ENCODE peak calls at places on chromosomes 6 and 20, in four cellular contexts. U, J, P and D are unnamed samples.

GRCh38 chr20:43803276-43803675 is 76.5 kb upstream of the GTSF1L start:
- DNase-seq in U (no peak), J (no peak), P (no peak), D (no peak)

GRCh38 chr20:347640-348484 is 951 bp downstream of the NRSN2 start:
- DNase-seq in U (peak; percentile 90), J (peak; percentile 94), P (peak; percentile 70), D (peak; percentile 79)

GRCh38 chr6:148873868-148874267 is 127.0 kb downstream of the UST start:
- DNase-seq in U (no peak), J (no peak), P (no peak), D (no peak)

GRCh38 chr20:10674684-10675455 is 1.1 kb upstream of the JAG1 start:
- DNase-seq in U (peak; percentile 85), J (peak; percentile 81), P (no peak), D (peak; percentile 74)

GRCh38 chr20:20691477-20691863 is 21.0 kb downstream of the RALGAPA2 start:
- DNase-seq in U (no peak), J (no peak), P (no peak), D (no peak)

GRCh38 chr20:48526936-48527335 is 300.9 kb downstream of the PREX1 start:
- DNase-seq in U (no peak), J (no peak), P (no peak), D (no peak)

GRCh38 chr20:17562804-17563305 is 7.0 kb upstream of the DSTN start:
- DNase-seq in U (peak; percentile 40), J (no peak), P (no peak), D (no peak)

GRCh38 chr6:170211404-170212025 is 79.4 kb downstream of the DLL1 start:
- DNase-seq in U (no peak), J (no peak), P (no peak), D (no peak)

GRCh38 chr6:118776607-118777549 is 117.1 kb upstream of the ASF1A start:
- DNase-seq in U (peak; percentile 71), J (peak; percentile 46), P (peak; percentile 38), D (peak; percentile 82)

GRCh38 chr6:30931272-30931671 is 698 bp downstream of the SFTA2 start:
- DNase-seq in U (no peak), J (no peak), P (no peak), D (no peak)

GRCh38 chr6:20744911-20745557 is 210.8 kb downstream of the CDKAL1 start:
- DNase-seq in U (no peak), J (no peak), P (no peak), D (no peak)

GRCh38 chr20:48783533-48784272 is 44.1 kb downstream of the PREX1 start:
- DNase-seq in U (no peak), J (no peak), P (no peak), D (no peak)

DNA sequence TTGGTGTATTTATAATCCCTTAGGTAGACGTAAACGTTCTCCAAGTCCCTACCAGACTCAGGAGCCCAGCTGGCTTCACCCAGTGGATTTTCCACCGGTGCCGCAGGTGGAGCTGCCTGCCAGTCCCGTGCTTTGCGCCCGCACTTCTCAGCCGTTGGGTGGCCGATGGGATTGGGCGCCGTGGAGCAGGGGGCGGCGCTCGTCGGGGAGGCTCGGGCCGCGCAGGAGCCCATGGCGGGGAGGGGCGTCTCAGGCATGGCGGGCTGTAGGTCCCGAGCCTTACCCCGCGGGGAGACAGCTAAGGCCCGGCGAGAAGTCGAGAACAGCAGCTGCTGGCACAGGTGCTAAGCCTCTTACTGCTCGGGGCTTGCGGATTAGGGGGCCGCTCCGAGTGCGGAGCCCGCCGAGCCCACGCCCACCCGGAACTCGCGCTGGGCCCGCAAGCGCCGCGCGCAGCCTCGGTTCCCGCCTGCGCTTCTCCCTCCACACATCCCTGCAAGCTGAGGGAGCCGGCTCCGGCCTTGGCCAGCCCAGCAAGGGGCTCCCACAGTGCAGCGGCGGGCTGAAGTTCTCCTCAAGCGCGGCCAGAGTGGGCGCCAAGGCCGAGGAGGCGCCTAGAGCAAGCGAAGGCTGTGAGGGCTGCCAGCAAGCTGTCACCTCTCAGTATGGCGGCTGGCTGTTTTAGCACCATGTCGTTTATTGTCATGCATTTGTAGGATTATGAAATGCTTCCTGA is 57.3 kb downstream of the TRIM27 start:
- DNase-seq in U (peak; percentile 68), J (peak; percentile 54), P (peak; percentile 63), D (peak; percentile 17)
- H3K27ac ChIP-seq in U (peak overlapping the region; percentile 65), J (peak overlapping the region; percentile 65), P (peak overlapping the region; percentile 71), D (peak overlapping the region; percentile 91)

GRCh38 chr6:15510121-15510520 is 152.7 kb downstream of the DTNBP1 start:
- DNase-seq in U (no peak), J (no peak), P (no peak), D (no peak)
- H3K36me3 ChIP-seq in U (peaks cover 9% of the 10 kb centered on the region), J (peaks cover 59% of the 10 kb centered on the region), P (peaks cover 79% of the 10 kb centered on the region), D (peaks cover 77% of the 10 kb centered on the region)

GRCh38 chr6:126002755-126003390 is 16.5 kb downstream of the TRMT11 start:
- DNase-seq in U (no peak), J (no peak), P (no peak), D (no peak)

GRCh38 chr6:126007795-126008194 is 21.5 kb downstream of the TRMT11 start:
- DNase-seq in U (no peak), J (no peak), P (no peak), D (no peak)
- H3K27ac ChIP-seq in U (no peak overlapping the region), J (no peak overlapping the region), P (no peak overlapping the region), D (no peak overlapping the region)

DNA sequence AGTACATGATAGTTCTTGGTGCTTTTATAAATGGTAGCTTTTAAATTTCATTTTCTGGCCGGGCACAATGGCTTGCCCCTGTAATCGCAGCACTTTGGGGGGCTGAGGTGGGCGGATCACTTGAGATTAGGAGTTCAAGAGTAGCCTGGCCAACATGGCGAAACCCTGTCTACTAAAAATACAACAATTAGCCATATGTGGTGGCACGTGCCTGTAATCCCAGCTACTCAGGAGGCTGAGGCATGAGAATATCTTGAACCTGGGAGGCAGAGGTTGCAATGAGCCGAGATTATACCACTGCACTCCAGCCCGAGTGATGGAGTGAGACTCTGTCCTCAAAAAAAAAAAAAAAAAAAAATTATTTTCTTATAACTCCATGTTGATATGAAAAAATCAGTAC is 36.0 kb downstream of the LRRN4 start:
- DNase-seq in U (no peak), J (no peak), P (no peak), D (no peak)
- H3K36me3 ChIP-seq in U (peaks cover 3% of the 10 kb centered on the region), J (peaks cover 12% of the 10 kb centered on the region), P (peaks cover 31% of the 10 kb centered on the region), D (no peaks in the 10 kb centered on the region)

GRCh38 chr6:7912024-7912423 is 1.4 kb upstream of the TXNDC5 start:
- DNase-seq in U (no peak), J (no peak), P (no peak), D (peak; percentile 38)
- H3K27ac ChIP-seq in U (no peak overlapping the region), J (no peak overlapping the region), P (no peak overlapping the region), D (no peak overlapping the region)

DNA sequence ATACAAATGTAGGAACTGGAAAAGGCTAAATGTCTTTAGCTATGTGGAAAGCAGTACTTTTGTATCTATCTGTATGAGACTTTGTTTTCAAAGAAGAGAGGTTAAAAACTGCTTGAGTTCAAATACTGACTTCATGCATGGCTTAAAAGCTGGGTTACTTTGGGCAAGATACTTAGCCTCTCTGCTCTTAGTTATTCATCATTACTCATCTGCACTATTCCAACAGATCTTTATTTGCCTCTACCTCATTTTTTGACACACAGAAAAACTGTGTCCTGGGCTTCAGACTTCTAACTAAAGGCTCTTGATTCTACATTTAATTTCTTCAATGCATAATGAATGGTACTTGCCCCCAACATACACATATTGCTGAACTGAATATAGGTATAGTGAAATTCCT is 114.8 kb downstream of the DST start:
- DNase-seq in U (no peak), J (no peak), P (no peak), D (no peak)
- H3K36me3 ChIP-seq in U (peaks cover 5% of the 10 kb centered on the region), J (no peaks in the 10 kb centered on the region), P (no peaks in the 10 kb centered on the region), D (peaks cover 48% of the 10 kb centered on the region)